ENCODE peak calls at places on chromosomes 1 and 21, in ten cellular contexts. G is MM.1S; T is HTR-8/SVneo; I is islet precursor cell; Z is stimulated activated CD4-positive, alpha-beta T cell treated with anti-CD3 and anti-CD28 coated beads, Interleukin-12 subunit alpha, Interleukin-12 subunit beta, amount 100 ng/mL, for 4 hours; K is stimulated activated CD8-positive, alpha-beta memory T cell treated with anti-CD3 and anti-CD28 coated beads, Interleukin-15, amount 100 ng/mL, for 1 hour; V is MG63; D is Calu3; A is activated CD8-positive, alpha-beta memory T cell treated with anti-CD3 and anti-CD28 coated beads, Interleukin-2, amount 10 ng/mL, durations not matched to agents 7 days and 5 days; R is anterior cingulate cortex. W is an unnamed sample.

GRCh38 chr1:222009105-222009730 is 267.3 kb upstream of the DUSP10 start:
- DNase-seq in K (no peak), V (no peak), D (peak; percentile 41), R (no peak), G (peak; percentile 76), A (peak; percentile 51), I (no peak), Z (no peak), T (peak; percentile 11), W (peak; percentile 44)

GRCh38 chr1:206658264-206658980 is 23.1 kb downstream of the DYRK3 start:
- DNase-seq in K (no peak), D (peak; percentile 30), V (no peak), Z (peak; percentile 46), G (peak; percentile 54), R (no peak), T (peak; percentile 26), A (peak; percentile 64), I (peak; percentile 81), W (no peak)

GRCh38 chr1:100706861-100707260 is 12.7 kb upstream of the VCAM1 start:
- DNase-seq in Z (no peak), K (no peak), D (no peak), T (no peak), A (no peak), R (no peak), V (no peak), I (no peak), G (no peak), W (no peak)

GRCh38 chr1:186535388-186536133 is 74.6 kb upstream of the PDC start:
- DNase-seq in G (no peak), I (no peak), R (no peak), D (no peak), T (peak; percentile 26), Z (no peak), V (no peak), K (no peak), A (no peak), W (peak; percentile 97)

GRCh38 chr1:228366062-228366850 is 40.4 kb downstream of the TRIM11 start:
- DNase-seq in D (no peak), K (no peak), T (no peak), I (no peak), R (no peak), A (no peak), V (no peak), Z (no peak), G (no peak), W (no peak)

GRCh38 chr1:3702990-3703728 is 49.1 kb upstream of the CCDC27 start:
- DNase-seq in K (no peak), A (no peak), Z (no peak), I (no peak), V (no peak), R (no peak), G (no peak), T (peak; percentile 38), D (no peak), W (peak; percentile 53)

GRCh38 chr21:44444286-44444931 is 10.9 kb upstream of the LRRC3 start:
- DNase-seq in K (no peak), R (no peak), A (no peak), I (peak; percentile 77), Z (no peak), V (no peak), D (peak; percentile 14), G (no peak), T (no peak), W (no peak)

GRCh38 chr21:31750843-31751242 is 18.9 kb upstream of the SCAF4 start:
- DNase-seq in I (no peak), Z (no peak), V (peak; percentile 50), G (no peak), D (no peak), R (no peak), A (no peak), T (no peak), K (no peak), W (peak; percentile 63)

GRCh38 chr21:44414291-44415072 is 40.8 kb upstream of the LRRC3 start:
- DNase-seq in T (no peak), G (no peak), V (no peak), A (no peak), I (no peak), R (no peak), Z (no peak), D (no peak), K (no peak), W (no peak)

GRCh38 chr1:171433451-171433850 is 51.9 kb upstream of the PRRC2C start:
- DNase-seq in I (no peak), T (peak; percentile 18), K (no peak), R (no peak), G (no peak), A (no peak), V (peak; percentile 36), D (peak; percentile 51), Z (no peak), W (peak; percentile 45)